ENCODE peak calls at places on chromosomes 5 and 9, in eight cellular contexts. K, J, E, O, W, D, R and V are unnamed samples.

GRCh38 chr9:128626181-128626580 is 30.5 kb downstream of the DYNC2I2 start:
- DNase-seq in K (peak), J (no peak), E (no peak), O (no peak), W (no peak), D (no peak), R (peak), V (no peak)

GRCh38 chr9:16925426-16925825 is 55.0 kb upstream of the BNC2 start:
- DNase-seq in K (no peak), J (peak), E (no peak), O (no peak), W (peak), D (no peak), R (no peak), V (no peak)

GRCh38 chr5:96868603-96869371 is 7.5 kb upstream of the ERAP2 start:
- DNase-seq in K (no peak), J (peak), E (no peak), O (no peak), W (peak), D (no peak), R (no peak), V (peak)

GRCh38 chr9:92324889-92325268 is 271 bp downstream of the NOL8 start:
- DNase-seq in K (peak), J (peak), E (no peak), O (peak), W (no peak), D (no peak), R (peak), V (no peak)

GRCh38 chr5:10856071-10856470 is 95.0 kb upstream of the DAP start:
- DNase-seq in K (no peak), J (no peak), E (no peak), O (no peak), W (no peak), D (no peak), R (no peak), V (no peak)

GRCh38 chr5:12023614-12024241 is 119.5 kb upstream of the CTNND2 start:
- DNase-seq in K (no peak), J (peak), E (no peak), O (no peak), W (peak), D (no peak), R (no peak), V (peak)

GRCh38 chr5:148960070-148960769 is 102.6 kb downstream of the SH3TC2 start:
- DNase-seq in K (no peak), J (no peak), E (no peak), O (peak), W (no peak), D (no peak), R (peak), V (no peak)

GRCh38 chr9:97711223-97711626 is 14.1 kb upstream of the XPA start:
- DNase-seq in K (no peak), J (no peak), E (no peak), O (no peak), W (no peak), D (no peak), R (no peak), V (no peak)

GRCh38 chr9:131853434-131853833 is 113.6 kb upstream of the RAPGEF1 start:
- DNase-seq in K (no peak), J (no peak), E (no peak), O (no peak), W (no peak), D (no peak), R (no peak), V (no peak)

GRCh38 chr5:38497946-38498345 is 58.5 kb downstream of the LIFR start:
- DNase-seq in K (no peak), J (peak), E (no peak), O (no peak), W (peak), D (no peak), R (no peak), V (no peak)

GRCh38 chr5:132215329-132215728 is 12.3 kb downstream of the P4HA2 start:
- DNase-seq in K (peak), J (peak), E (peak), O (peak), W (peak), D (peak), R (peak), V (peak)

GRCh38 chr5:133996683-133997252 is 8.0 kb downstream of the VDAC1 start:
- DNase-seq in K (no peak), J (no peak), E (no peak), O (peak), W (no peak), D (no peak), R (no peak), V (no peak)

GRCh38 chr5:15844871-15845270 is 334.7 kb downstream of the MARCHF11 start:
- DNase-seq in K (no peak), J (no peak), E (no peak), O (no peak), W (no peak), D (no peak), R (no peak), V (no peak)

DNA sequence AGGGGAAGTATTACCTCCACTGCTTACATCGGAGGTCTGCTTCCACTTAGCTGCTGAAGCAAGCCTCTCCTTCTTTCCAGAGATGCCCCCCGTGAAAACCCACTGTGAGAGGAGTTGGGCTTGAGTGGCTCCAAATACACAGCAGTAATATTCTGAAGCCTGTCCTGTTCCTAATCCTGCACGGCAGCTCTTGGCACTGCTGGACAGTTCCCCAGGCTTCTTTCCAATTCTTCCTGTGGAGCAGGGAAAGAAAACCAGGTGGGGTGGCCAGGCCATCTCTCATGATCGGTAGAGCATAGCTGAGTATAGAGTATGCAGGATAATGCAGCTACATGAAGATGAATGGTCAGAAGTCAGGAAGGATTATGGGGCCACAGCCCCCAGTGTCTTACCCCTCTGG is 335.3 kb downstream of the MARCHF11 start:
- DNase-seq in K (no peak), J (no peak), E (no peak), O (no peak), W (no peak), D (no peak), R (no peak), V (no peak)
- H3K4me3 ChIP-seq in K (no peak), J (no peak), E (no peak), O (no peak), W (no peak), D (no peak), R (no peak), V (no peak)

DNA sequence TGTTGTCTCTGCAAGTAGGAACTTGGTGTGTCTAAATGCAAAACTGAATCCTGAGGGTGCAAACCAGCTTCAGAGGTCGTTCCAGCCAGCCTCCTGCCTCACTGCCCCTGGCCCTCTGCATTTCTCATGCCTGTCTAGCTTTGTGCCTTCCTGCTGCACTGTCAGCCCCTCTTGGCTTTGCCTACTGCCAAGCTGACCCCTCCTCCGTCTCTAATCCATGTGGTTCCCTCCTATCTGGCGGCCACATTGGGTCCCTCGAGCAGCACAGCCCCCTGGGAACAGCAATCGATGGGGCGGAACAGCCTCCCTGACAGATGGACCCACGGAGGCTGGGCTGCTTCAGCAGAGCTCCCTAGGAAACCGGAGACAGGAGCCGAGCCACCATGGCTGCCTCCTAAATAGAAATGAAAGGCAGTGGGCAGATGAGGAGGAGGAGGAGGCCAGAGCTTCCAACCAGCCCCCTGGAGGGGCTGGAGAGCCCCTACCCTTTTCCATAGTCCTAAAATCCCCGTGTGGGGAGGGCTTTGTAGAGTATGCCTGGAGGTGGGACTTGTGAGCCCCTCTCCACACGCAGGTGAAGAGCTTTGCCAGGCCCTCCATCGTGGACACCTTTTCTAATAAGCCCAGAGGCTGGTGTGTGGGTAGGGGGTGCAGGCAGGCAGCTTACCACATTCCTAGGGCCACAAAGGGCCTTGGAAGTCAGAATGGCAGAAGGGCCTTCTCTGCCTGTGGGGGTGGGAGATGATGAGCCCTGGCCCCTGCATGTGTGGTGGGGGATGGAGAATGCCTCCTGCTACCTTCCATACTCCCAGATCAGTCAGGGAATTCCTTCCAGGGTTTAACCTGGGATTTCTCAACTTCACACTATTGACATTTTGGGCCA is 9.2 kb upstream of the CXXC5 start:
- DNase-seq in K (no peak), J (no peak), E (no peak), O (peak), W (no peak), D (no peak), R (peak), V (no peak)
- H3K4me3 ChIP-seq in K (no peak), J (no peak), E (no peak), O (no peak), W (no peak), D (peak), R (no peak), V (no peak)

GRCh38 chr5:16916262-16916878 is 19.7 kb downstream of the MYO10 start:
- DNase-seq in K (no peak), J (peak), E (no peak), O (no peak), W (peak), D (no peak), R (no peak), V (peak)
- H3K4me3 ChIP-seq in K (no peak), J (peak), E (no peak), O (no peak), W (no peak), D (no peak), R (no peak), V (no peak)

GRCh38 chr9:94169978-94170377 is 85.7 kb downstream of the PTPDC1 start:
- DNase-seq in K (no peak), J (no peak), E (no peak), O (no peak), W (peak), D (no peak), R (no peak), V (no peak)
- H3K4me3 ChIP-seq in K (peak), J (peak), E (peak), O (no peak), W (peak), D (no peak), R (no peak), V (no peak)

DNA sequence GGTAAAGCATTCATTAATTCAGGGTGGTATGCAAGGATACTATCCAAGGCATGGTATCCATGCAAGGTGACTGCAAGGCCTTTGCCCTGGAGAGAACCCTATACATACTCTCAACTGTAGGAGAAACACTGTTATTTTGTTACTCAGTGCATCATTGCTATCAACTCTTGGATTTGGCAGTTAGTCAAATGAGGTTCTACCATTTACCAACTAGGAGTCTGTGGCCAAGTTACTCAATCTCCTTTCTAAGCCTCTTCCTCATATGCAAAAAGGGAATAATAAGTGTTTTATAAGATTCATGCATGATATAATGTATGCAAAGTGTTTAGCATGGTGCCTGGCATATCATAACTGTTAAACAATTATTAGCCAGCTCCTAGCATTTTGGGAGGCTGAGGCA is 4.0 kb downstream of the PCDHGC3 start:
- DNase-seq in K (no peak), J (peak), E (no peak), O (no peak), W (peak), D (no peak), R (no peak), V (no peak)
- H3K4me3 ChIP-seq in K (peak), J (no peak), E (peak), O (no peak), W (peak), D (peak), R (peak), V (no peak)

DNA sequence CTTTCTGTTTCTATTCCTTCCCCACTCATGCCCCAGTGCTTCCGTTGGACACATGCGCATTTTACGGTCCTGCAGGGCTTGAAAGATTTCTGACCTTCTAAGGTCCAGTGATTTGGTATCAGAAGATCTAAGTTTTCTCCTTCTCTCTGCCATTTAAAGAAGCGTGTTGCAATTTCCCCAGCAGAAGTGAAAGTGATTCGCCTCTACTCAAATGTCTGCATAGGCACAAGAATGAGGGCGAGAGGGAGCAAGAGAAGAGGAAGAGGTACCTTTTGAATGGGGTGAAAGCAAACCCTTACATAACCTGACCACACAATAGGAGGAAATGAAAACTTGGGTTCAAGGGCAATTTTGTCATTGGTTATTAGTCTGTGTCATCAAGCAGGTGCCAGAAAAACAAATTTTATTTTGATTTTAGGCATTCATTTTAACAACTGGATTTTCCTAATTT is 31.7 kb upstream of the NR3C1 start:
- DNase-seq in K (no peak), J (no peak), E (no peak), O (no peak), W (peak), D (no peak), R (no peak), V (no peak)
- H3K4me3 ChIP-seq in K (no peak), J (no peak), E (peak), O (no peak), W (no peak), D (no peak), R (no peak), V (no peak)